ENCODE peak calls at places on chromosomes 11 and 22, in nine cellular contexts. One of them, this sample, is unnamed. For H3K27me3 and H3K36me3, the result is how much of the 10 kb centered on the place peaks cover.

GRCh38 chr22:37515902-37516301 is 3.3 kb downstream of the CARD10 start:
- DNase-seq in body of pancreas: no peak
- DNase-seq in NT2/D1: no peak
- DNase-seq in neuronal stem cell: no peak
- DNase-seq in spleen: no peak
- DNase-seq in GM12878: no peak
- DNase-seq in ovary: no peak
- DNase-seq in colonic mucosa: no peak
- DNase-seq in heart left ventricle: no peak
- DNase-seq in this sample: no peak

GRCh38 chr11:38461751-38462150 is 1863.7 kb upstream of the RAG2 start:
- DNase-seq in body of pancreas: no peak
- DNase-seq in NT2/D1: no peak
- DNase-seq in neuronal stem cell: no peak
- DNase-seq in spleen: no peak
- DNase-seq in GM12878: no peak
- DNase-seq in ovary: no peak
- DNase-seq in colonic mucosa: no peak
- DNase-seq in heart left ventricle: no peak
- DNase-seq in this sample: no peak

GRCh38 chr11:36073411-36074203 is 129.7 kb downstream of the LDLRAD3 start:
- DNase-seq in body of pancreas: peak
- DNase-seq in NT2/D1: no peak
- DNase-seq in neuronal stem cell: no peak
- DNase-seq in spleen: no peak
- DNase-seq in GM12878: no peak
- DNase-seq in ovary: peak
- DNase-seq in colonic mucosa: peak
- DNase-seq in heart left ventricle: peak
- DNase-seq in this sample: peak

GRCh38 chr11:79390477-79390876 is 50.4 kb downstream of the TENM4 start:
- DNase-seq in body of pancreas: no peak
- DNase-seq in NT2/D1: no peak
- DNase-seq in neuronal stem cell: no peak
- DNase-seq in spleen: no peak
- DNase-seq in GM12878: no peak
- DNase-seq in ovary: no peak
- DNase-seq in colonic mucosa: no peak
- DNase-seq in heart left ventricle: no peak
- DNase-seq in this sample: no peak

GRCh38 chr11:1782831-1783724 is 19.4 kb upstream of the CTSD start:
- DNase-seq in body of pancreas: peak
- DNase-seq in NT2/D1: no peak
- DNase-seq in neuronal stem cell: no peak
- DNase-seq in spleen: no peak
- DNase-seq in GM12878: no peak
- DNase-seq in ovary: no peak
- DNase-seq in colonic mucosa: no peak
- DNase-seq in heart left ventricle: no peak
- DNase-seq in this sample: no peak

GRCh38 chr11:117271208-117271607 is 19.9 kb upstream of the BACE1-AS start:
- DNase-seq in body of pancreas: no peak
- DNase-seq in NT2/D1: no peak
- DNase-seq in neuronal stem cell: no peak
- DNase-seq in spleen: no peak
- DNase-seq in GM12878: no peak
- DNase-seq in ovary: no peak
- DNase-seq in colonic mucosa: no peak
- DNase-seq in heart left ventricle: no peak
- DNase-seq in this sample: no peak

GRCh38 chr11:112118176-112118575 is 31.5 kb downstream of the SDHD start:
- DNase-seq in body of pancreas: no peak
- DNase-seq in NT2/D1: no peak
- DNase-seq in neuronal stem cell: no peak
- DNase-seq in spleen: no peak
- DNase-seq in GM12878: no peak
- DNase-seq in ovary: no peak
- DNase-seq in colonic mucosa: no peak
- DNase-seq in heart left ventricle: no peak
- DNase-seq in this sample: no peak

GRCh38 chr22:37905534-37906363 is at the start of gene MICALL1:
- DNase-seq in body of pancreas: peak
- DNase-seq in NT2/D1: no peak
- DNase-seq in neuronal stem cell: no peak
- DNase-seq in spleen: peak
- DNase-seq in GM12878: no peak
- DNase-seq in ovary: peak
- DNase-seq in colonic mucosa: peak
- DNase-seq in heart left ventricle: peak
- DNase-seq in this sample: peak

GRCh38 chr22:41722496-41722895 is 23.2 kb downstream of the MEI1 start:
- DNase-seq in body of pancreas: no peak
- DNase-seq in NT2/D1: no peak
- DNase-seq in neuronal stem cell: no peak
- DNase-seq in spleen: no peak
- DNase-seq in GM12878: no peak
- DNase-seq in ovary: no peak
- DNase-seq in colonic mucosa: no peak
- DNase-seq in heart left ventricle: no peak
- DNase-seq in this sample: no peak

GRCh38 chr11:43686207-43686606 is 5.7 kb downstream of the HSD17B12 start:
- DNase-seq in body of pancreas: no peak
- DNase-seq in NT2/D1: no peak
- DNase-seq in neuronal stem cell: no peak
- DNase-seq in spleen: no peak
- DNase-seq in GM12878: no peak
- DNase-seq in ovary: no peak
- DNase-seq in colonic mucosa: no peak
- DNase-seq in heart left ventricle: no peak
- DNase-seq in this sample: no peak

GRCh38 chr11:109597336-109597735 is 175.3 kb downstream of the C11orf87 start:
- DNase-seq in body of pancreas: no peak
- DNase-seq in NT2/D1: no peak
- DNase-seq in neuronal stem cell: no peak
- DNase-seq in spleen: no peak
- DNase-seq in GM12878: no peak
- DNase-seq in ovary: no peak
- DNase-seq in colonic mucosa: no peak
- DNase-seq in heart left ventricle: no peak
- DNase-seq in this sample: no peak

GRCh38 chr11:130846606-130847005 is 69.7 kb downstream of the SNX19 start:
- DNase-seq in body of pancreas: no peak
- DNase-seq in NT2/D1: no peak
- DNase-seq in neuronal stem cell: no peak
- DNase-seq in spleen: no peak
- DNase-seq in GM12878: no peak
- DNase-seq in ovary: no peak
- DNase-seq in colonic mucosa: no peak
- DNase-seq in heart left ventricle: no peak
- DNase-seq in this sample: no peak

GRCh38 chr11:69654660-69655478 is 13.9 kb downstream of the CCND1 start:
- DNase-seq in body of pancreas: peak
- DNase-seq in NT2/D1: no peak
- DNase-seq in neuronal stem cell: no peak
- DNase-seq in spleen: no peak
- DNase-seq in GM12878: no peak
- DNase-seq in ovary: no peak
- DNase-seq in colonic mucosa: peak
- DNase-seq in heart left ventricle: peak
- DNase-seq in this sample: no peak

GRCh38 chr22:48691431-48691851 is 1136.2 kb downstream of the BRD1 start:
- DNase-seq in body of pancreas: no peak
- DNase-seq in NT2/D1: no peak
- DNase-seq in neuronal stem cell: no peak
- DNase-seq in spleen: no peak
- DNase-seq in GM12878: no peak
- DNase-seq in ovary: no peak
- DNase-seq in colonic mucosa: no peak
- DNase-seq in heart left ventricle: no peak
- DNase-seq in this sample: no peak
- H3K27me3 ChIP-seq in body of pancreas: under half
- H3K27me3 ChIP-seq in NT2/D1: under half
- H3K27me3 ChIP-seq in neuronal stem cell: under half
- H3K27me3 ChIP-seq in spleen: under half
- H3K27me3 ChIP-seq in GM12878: under half
- H3K27me3 ChIP-seq in ovary: under half
- H3K27me3 ChIP-seq in colonic mucosa: under half
- H3K27me3 ChIP-seq in heart left ventricle: under half
- H3K27me3 ChIP-seq in this sample: under half

GRCh38 chr11:15841898-15842297 is 514.4 kb downstream of the SOX6 start:
- DNase-seq in body of pancreas: no peak
- DNase-seq in NT2/D1: no peak
- DNase-seq in neuronal stem cell: no peak
- DNase-seq in spleen: no peak
- DNase-seq in GM12878: no peak
- DNase-seq in ovary: no peak
- DNase-seq in colonic mucosa: no peak
- DNase-seq in heart left ventricle: no peak
- DNase-seq in this sample: no peak
- H3K36me3 ChIP-seq in body of pancreas: under half
- H3K36me3 ChIP-seq in NT2/D1: under half
- H3K36me3 ChIP-seq in neuronal stem cell: under half
- H3K36me3 ChIP-seq in spleen: under half
- H3K36me3 ChIP-seq in GM12878: under half
- H3K36me3 ChIP-seq in ovary: under half
- H3K36me3 ChIP-seq in colonic mucosa: under half
- H3K36me3 ChIP-seq in heart left ventricle: under half
- H3K36me3 ChIP-seq in this sample: under half

GRCh38 chr11:31809857-31810778 is 1.0 kb downstream of the PAX6 start:
- DNase-seq in body of pancreas: no peak
- DNase-seq in NT2/D1: no peak
- DNase-seq in neuronal stem cell: no peak
- DNase-seq in spleen: peak
- DNase-seq in GM12878: no peak
- DNase-seq in ovary: no peak
- DNase-seq in colonic mucosa: no peak
- DNase-seq in heart left ventricle: no peak
- DNase-seq in this sample: peak

GRCh38 chr11:31808721-31809542 is 2.2 kb downstream of the PAX6 start:
- DNase-seq in body of pancreas: no peak
- DNase-seq in NT2/D1: no peak
- DNase-seq in neuronal stem cell: no peak
- DNase-seq in spleen: no peak
- DNase-seq in GM12878: no peak
- DNase-seq in ovary: no peak
- DNase-seq in colonic mucosa: no peak
- DNase-seq in heart left ventricle: no peak
- DNase-seq in this sample: no peak

GRCh38 chr11:31812392-31813241 is 1.5 kb upstream of the PAX6 start:
- DNase-seq in body of pancreas: no peak
- DNase-seq in NT2/D1: no peak
- DNase-seq in neuronal stem cell: no peak
- DNase-seq in spleen: peak
- DNase-seq in GM12878: no peak
- DNase-seq in ovary: no peak
- DNase-seq in colonic mucosa: no peak
- DNase-seq in heart left ventricle: no peak
- DNase-seq in this sample: no peak

GRCh38 chr11:31809543-31809856 is 1.6 kb downstream of the PAX6 start:
- DNase-seq in body of pancreas: no peak
- DNase-seq in NT2/D1: no peak
- DNase-seq in neuronal stem cell: no peak
- DNase-seq in spleen: no peak
- DNase-seq in GM12878: no peak
- DNase-seq in ovary: no peak
- DNase-seq in colonic mucosa: no peak
- DNase-seq in heart left ventricle: no peak
- DNase-seq in this sample: no peak

DNA sequence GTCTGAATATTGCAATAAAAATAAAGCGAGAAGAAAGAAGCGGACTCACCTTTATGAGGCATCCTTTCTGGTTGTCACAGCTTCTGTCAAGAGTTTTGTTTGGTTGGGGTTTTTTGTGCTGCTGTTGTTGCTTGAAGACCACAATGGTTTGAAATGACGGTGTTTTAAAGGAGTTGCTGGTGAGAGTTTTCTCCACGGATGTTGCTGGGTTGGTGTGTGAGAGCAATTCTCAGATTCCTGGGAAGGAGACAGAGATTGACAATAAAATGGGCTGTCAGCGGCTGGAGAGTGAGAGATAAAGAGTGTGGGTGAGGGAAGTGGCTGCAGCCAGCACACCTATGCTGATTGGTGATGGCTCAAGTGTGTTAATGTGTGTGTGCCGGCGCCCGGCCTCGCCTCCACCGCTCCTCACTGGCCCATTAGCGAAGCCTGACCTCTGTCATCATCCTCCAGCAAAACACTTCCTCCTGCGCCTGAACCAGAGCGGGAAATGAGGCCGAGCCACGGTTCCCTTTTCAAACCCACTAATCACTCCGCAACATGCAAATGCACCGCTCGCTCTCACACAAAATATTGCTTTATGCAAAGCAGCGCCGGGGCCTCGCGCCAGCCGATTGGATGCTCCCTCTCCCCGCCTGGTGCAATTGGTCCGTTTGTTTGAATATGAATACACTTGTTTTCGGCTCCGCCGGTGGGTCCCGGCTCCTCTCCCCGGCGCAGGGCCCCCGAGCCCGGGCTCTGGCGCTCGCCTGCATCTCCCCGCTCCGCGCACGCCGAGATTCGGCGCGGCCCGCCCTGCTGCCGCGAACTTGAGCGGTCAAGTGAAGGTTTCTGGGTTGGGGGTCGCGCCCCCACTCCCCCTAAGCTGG is at the start of gene PAX6:
- DNase-seq in body of pancreas: peak
- DNase-seq in NT2/D1: no peak
- DNase-seq in neuronal stem cell: peak
- DNase-seq in spleen: peak
- DNase-seq in GM12878: peak
- DNase-seq in ovary: no peak
- DNase-seq in colonic mucosa: no peak
- DNase-seq in heart left ventricle: no peak
- DNase-seq in this sample: no peak
- H3K4me3 ChIP-seq in body of pancreas: no peak
- H3K4me3 ChIP-seq in NT2/D1: peak
- H3K4me3 ChIP-seq in neuronal stem cell: peak
- H3K4me3 ChIP-seq in spleen: peak
- H3K4me3 ChIP-seq in GM12878: peak
- H3K4me3 ChIP-seq in ovary: peak
- H3K4me3 ChIP-seq in colonic mucosa: peak
- H3K4me3 ChIP-seq in heart left ventricle: peak
- H3K4me3 ChIP-seq in this sample: peak

DNA sequence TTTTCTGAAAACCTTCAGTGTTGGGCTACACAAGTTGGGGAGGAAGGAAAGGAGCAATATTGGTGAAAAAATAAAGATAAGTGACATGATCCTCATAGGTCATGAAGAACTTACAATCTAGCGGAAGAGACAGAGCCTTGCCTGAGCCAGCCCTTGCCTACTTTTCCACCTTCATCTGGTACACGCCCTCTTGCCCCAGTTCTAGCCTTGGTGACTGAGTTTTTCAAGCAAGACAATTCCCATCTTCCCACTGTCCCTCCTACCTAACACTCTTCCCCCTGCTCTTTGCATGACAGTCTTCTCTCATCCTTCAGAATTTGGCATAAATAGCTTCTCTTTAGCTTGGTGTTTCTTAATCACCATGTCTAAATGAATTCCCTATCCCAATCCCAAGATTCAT is 42.6 kb downstream of the BBOX1 start:
- DNase-seq in body of pancreas: no peak
- DNase-seq in NT2/D1: no peak
- DNase-seq in neuronal stem cell: no peak
- DNase-seq in spleen: no peak
- DNase-seq in GM12878: no peak
- DNase-seq in ovary: no peak
- DNase-seq in colonic mucosa: no peak
- DNase-seq in heart left ventricle: no peak
- DNase-seq in this sample: no peak
- H3K27me3 ChIP-seq in body of pancreas: under half
- H3K27me3 ChIP-seq in NT2/D1: under half
- H3K27me3 ChIP-seq in neuronal stem cell: under half
- H3K27me3 ChIP-seq in spleen: under half
- H3K27me3 ChIP-seq in GM12878: under half
- H3K27me3 ChIP-seq in ovary: under half
- H3K27me3 ChIP-seq in colonic mucosa: under half
- H3K27me3 ChIP-seq in heart left ventricle: under half
- H3K27me3 ChIP-seq in this sample: under half

This sample was measured in adipocyte.